ENCODE peak calls at places on chromosomes 6 and 20, in six cellular contexts. X is stomach, J is ovary, L is GM06990, Z is tibial artery, E is right cardiac atrium. K is an unnamed sample.
A peak's percentile ranks its signal among the peaks of the same experiment; 100 is the strongest.

GRCh38 chr20:24139846-24140245 is 151.3 kb upstream of the GGTLC1 start:
- DNase-seq in X (no peak), J (no peak), L (no peak), Z (no peak), E (no peak), K (no peak)

GRCh38 chr20:21099653-21100589 is 6.2 kb downstream of the LINC00237 start:
- DNase-seq in X (peak; percentile 55), J (no peak), L (peak; percentile 52), Z (no peak), E (peak; percentile 28), K (peak; percentile 55)

GRCh38 chr6:109491207-109491938 is 8.4 kb upstream of the ZBTB24 start:
- DNase-seq in X (no peak), J (no peak), L (no peak), Z (no peak), E (no peak), K (peak; percentile 24)

GRCh38 chr6:114108119-114109002 is 137.4 kb upstream of the HDAC2 start:
- DNase-seq in X (peak; percentile 69), J (no peak), L (no peak), Z (peak; percentile 67), E (peak; percentile 55), K (peak; percentile 66)

GRCh38 chr20:31596831-31597482 is 8.1 kb upstream of the ID1 start:
- DNase-seq in X (no peak), J (no peak), L (no peak), Z (no peak), E (no peak), K (no peak)

GRCh38 chr6:73631849-73632248 is 21.9 kb downstream of the SLC17A5 start:
- DNase-seq in X (no peak), J (no peak), L (no peak), Z (no peak), E (no peak), K (no peak)

GRCh38 chr6:79818471-79818870 is 128.9 kb downstream of the ELOVL4 start:
- DNase-seq in X (no peak), J (no peak), L (no peak), Z (no peak), E (no peak), K (no peak)

GRCh38 chr6:143286280-143286795 is 164.2 kb downstream of the ADAT2 start:
- DNase-seq in X (no peak), J (no peak), L (no peak), Z (no peak), E (no peak), K (no peak)

GRCh38 chr6:33250731-33251130 is 20.9 kb downstream of the VPS52 start:
- DNase-seq in X (no peak), J (no peak), L (no peak), Z (peak; percentile 60), E (no peak), K (no peak)
- H3K4me3 ChIP-seq in X (no peak overlapping the region), J (no peak overlapping the region), L (no peak overlapping the region), Z (no peak overlapping the region), E (no peak overlapping the region), K (no peak overlapping the region)

GRCh38 chr6:141724731-141725130 is 408.0 kb upstream of the GJE1 start:
- DNase-seq in X (no peak), J (no peak), L (no peak), Z (no peak), E (no peak), K (no peak)

GRCh38 chr6:141719476-141719875 is 413.2 kb upstream of the GJE1 start:
- DNase-seq in X (no peak), J (no peak), L (no peak), Z (no peak), E (no peak), K (no peak)
- H3K4me3 ChIP-seq in X (no peak overlapping the region), J (no peak overlapping the region), L (no peak overlapping the region), Z (no peak overlapping the region), E (no peak overlapping the region), K (no peak overlapping the region)

GRCh38 chr6:81748946-81749345 is 3.5 kb downstream of the TENT5A start:
- DNase-seq in X (no peak), J (no peak), L (no peak), Z (no peak), E (no peak), K (no peak)

GRCh38 chr6:81749704-81750103 is 2.8 kb downstream of the TENT5A start:
- DNase-seq in X (no peak), J (no peak), L (no peak), Z (no peak), E (no peak), K (no peak)

GRCh38 chr6:81750660-81751387 is 1.7 kb downstream of the TENT5A start:
- DNase-seq in X (no peak), J (no peak), L (no peak), Z (no peak), E (no peak), K (no peak)

GRCh38 chr6:81751388-81752083 is 945 bp downstream of the TENT5A start:
- DNase-seq in X (peak; percentile 75), J (peak; percentile 54), L (peak; percentile 13), Z (peak; percentile 83), E (peak; percentile 73), K (no peak)

DNA sequence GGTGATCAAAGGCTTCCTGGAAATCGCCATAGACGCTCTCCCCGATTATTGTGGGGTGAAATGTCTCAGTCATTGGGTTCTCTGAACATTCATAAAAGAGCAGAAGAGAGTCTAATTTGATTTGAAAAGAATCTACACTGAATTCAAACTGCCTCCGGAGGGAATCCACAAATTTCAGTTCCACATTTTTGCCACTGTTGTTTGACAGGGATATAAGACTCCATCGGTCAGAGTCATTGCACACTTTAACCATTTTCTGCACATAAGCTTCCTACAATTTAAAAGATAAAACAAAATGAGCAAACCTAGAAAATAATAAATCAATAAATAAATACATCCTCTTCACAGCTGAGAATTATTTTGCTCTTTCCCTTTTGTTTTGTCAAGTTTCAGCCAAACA is 2.3 kb downstream of the TENT5A start:
- DNase-seq in X (no peak), J (no peak), L (no peak), Z (no peak), E (no peak), K (no peak)
- H3K4me3 ChIP-seq in X (peak overlapping the region; percentile 81), J (peak overlapping the region; percentile 91), L (peak overlapping the region; percentile 81), Z (peak overlapping the region; percentile 73), E (peak overlapping the region; percentile 98), K (peak overlapping the region; percentile 82)

GRCh38 chr6:89582669-89583325 is 55.8 kb downstream of the LYRM2 start:
- DNase-seq in X (no peak), J (no peak), L (no peak), Z (no peak), E (no peak), K (no peak)

GRCh38 chr6:89581669-89582068 is 56.9 kb downstream of the LYRM2 start:
- DNase-seq in X (no peak), J (no peak), L (no peak), Z (no peak), E (no peak), K (no peak)

GRCh38 chr6:89583559-89583958 is 55.0 kb downstream of the LYRM2 start:
- DNase-seq in X (no peak), J (no peak), L (no peak), Z (no peak), E (no peak), K (no peak)

GRCh38 chr6:89584539-89584938 is 54.0 kb downstream of the LYRM2 start:
- DNase-seq in X (no peak), J (no peak), L (no peak), Z (no peak), E (no peak), K (no peak)

DNA sequence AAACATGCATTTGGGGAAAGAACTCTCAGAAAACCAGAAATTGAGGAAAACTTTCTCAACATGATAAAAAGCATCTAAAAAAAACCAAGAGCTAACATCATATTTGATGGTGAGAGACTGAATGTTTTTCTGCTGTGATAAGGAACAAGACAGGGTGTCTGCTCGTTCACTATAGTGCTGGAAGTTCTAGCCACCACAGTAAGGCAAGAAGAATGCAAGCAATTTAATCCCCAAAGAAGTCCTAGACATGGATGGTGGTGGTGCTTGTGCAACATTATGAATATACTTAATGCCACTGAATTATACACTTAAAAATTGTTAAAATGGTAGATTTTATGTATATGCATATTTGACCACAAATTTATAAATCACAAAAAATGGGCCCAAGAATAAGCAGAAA is 53.4 kb downstream of the LYRM2 start:
- DNase-seq in X (no peak), J (no peak), L (no peak), Z (no peak), E (no peak), K (no peak)
- H3K4me3 ChIP-seq in X (no peak overlapping the region), J (no peak overlapping the region), L (no peak overlapping the region), Z (no peak overlapping the region), E (no peak overlapping the region), K (no peak overlapping the region)

DNA sequence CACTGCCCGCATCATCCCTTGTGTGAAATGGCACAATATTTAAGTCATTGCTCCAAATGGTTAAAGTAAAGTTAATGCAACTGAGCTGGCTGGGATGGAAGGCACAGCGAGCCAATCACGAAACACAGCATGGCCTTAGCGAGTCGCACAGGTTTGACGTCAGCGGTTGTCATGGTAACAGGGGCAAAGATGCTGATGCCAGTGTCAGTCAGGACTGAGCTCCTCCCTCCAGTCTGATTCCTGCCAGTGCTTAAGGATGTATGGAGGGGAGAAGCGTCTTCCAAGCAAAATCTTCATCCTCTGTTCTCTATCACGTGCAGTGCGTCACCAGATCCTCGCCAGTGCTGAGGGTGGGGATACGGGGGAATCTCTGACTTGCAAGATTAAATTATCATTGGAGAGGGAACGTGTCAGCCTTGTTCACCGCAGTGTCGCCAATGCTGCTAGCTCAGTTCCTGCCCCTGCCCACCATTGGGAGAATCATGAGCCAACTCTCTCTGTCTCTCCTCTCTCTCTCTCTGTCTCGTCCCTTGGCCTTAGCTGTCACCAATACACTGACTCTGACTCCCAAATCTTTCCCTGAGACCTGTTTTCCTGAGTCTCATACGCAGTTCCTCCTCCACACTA is 24.5 kb downstream of the TSPYL4 start:
- DNase-seq in X (peak; percentile 49), J (peak; percentile 87), L (no peak), Z (peak; percentile 88), E (peak; percentile 92), K (peak; percentile 29)
- H3K4me3 ChIP-seq in X (peak overlapping the region; percentile 26), J (no peak overlapping the region), L (no peak overlapping the region), Z (no peak overlapping the region), E (no peak overlapping the region), K (no peak overlapping the region)

DNA sequence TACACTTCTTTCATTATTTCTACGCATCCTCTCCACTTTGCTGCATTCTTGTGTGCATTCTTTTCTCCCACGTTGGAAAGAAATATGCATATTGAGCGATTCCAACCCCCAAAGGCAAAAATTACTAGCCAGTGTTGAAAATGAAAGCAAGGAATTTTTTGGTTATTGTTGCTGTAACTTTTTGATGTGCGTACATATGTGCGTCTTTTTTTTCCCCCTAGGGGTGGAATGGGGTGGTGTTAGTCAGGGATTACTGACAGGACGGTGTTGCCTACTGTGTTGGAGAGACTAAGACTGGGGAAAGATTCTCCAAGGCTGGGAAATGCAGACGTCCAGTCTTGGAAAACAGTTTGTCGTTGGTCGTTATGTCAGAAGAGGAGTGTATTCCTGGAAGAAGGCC is 44.2 kb upstream of the ESR1 start:
- DNase-seq in X (no peak), J (peak; percentile 27), L (no peak), Z (no peak), E (no peak), K (no peak)
- H3K4me3 ChIP-seq in X (peak overlapping the region; percentile 28), J (peak overlapping the region; percentile 37), L (no peak overlapping the region), Z (peak overlapping the region; percentile 40), E (peak overlapping the region; percentile 26), K (no peak overlapping the region)

GRCh38 chr6:140269766-140270165 is 895.3 kb upstream of the CITED2 start:
- DNase-seq in X (no peak), J (no peak), L (no peak), Z (no peak), E (no peak), K (peak; percentile 3)
- H3K4me3 ChIP-seq in X (no peak overlapping the region), J (no peak overlapping the region), L (no peak overlapping the region), Z (no peak overlapping the region), E (no peak overlapping the region), K (no peak overlapping the region)

GRCh38 chr6:118896339-118897136 is 2.6 kb downstream of the ASF1A start:
- DNase-seq in X (no peak), J (no peak), L (peak; percentile 43), Z (no peak), E (no peak), K (peak; percentile 67)
- H3K4me3 ChIP-seq in X (no peak overlapping the region), J (no peak overlapping the region), L (peak overlapping the region; percentile 88), Z (no peak overlapping the region), E (no peak overlapping the region), K (peak overlapping the region; percentile 95)